ENCODE peak calls at places on chromosomes 3 and 15, in five cellular contexts. E, H, D, P and F are unnamed samples.

GRCh38 chr3:68931406-68932149 is 769 bp downstream of the TAFA4 start:
- DNase-seq in E (no peak), H (no peak), P (no peak), D (no peak), F (no peak)

GRCh38 chr3:123021986-123022510 is 5.5 kb downstream of the SEMA5B start:
- DNase-seq in H (no peak), P (no peak), E (no peak), D (no peak), F (no peak)

GRCh38 chr3:127056281-127056680 is 73.4 kb downstream of the PLXNA1 start:
- DNase-seq in D (no peak), E (no peak), H (no peak), P (no peak), F (no peak)

GRCh38 chr15:100201376-100202280 is 140.1 kb downstream of the ADAMTS17 start:
- DNase-seq in H (no peak), P (no peak), E (no peak), D (no peak), F (no peak)

GRCh38 chr3:71160800-71161546 is 422.6 kb downstream of the FOXP1 start:
- DNase-seq in P (peak; percentile 40), E (no peak), D (no peak), H (peak; percentile 56), F (no peak)

GRCh38 chr15:41486286-41486685 is 7.4 kb upstream of the ITPKA start:
- DNase-seq in P (no peak), H (no peak), E (no peak), D (no peak), F (no peak)

GRCh38 chr3:132232231-132232792 is 84.9 kb upstream of the ACP3 start:
- DNase-seq in P (peak; percentile 54), D (no peak), H (no peak), E (no peak), F (no peak)

GRCh38 chr15:101390060-101390459 is 95.0 kb upstream of the SNRPA1 start:
- DNase-seq in H (no peak), D (no peak), P (no peak), E (no peak), F (no peak)

DNA sequence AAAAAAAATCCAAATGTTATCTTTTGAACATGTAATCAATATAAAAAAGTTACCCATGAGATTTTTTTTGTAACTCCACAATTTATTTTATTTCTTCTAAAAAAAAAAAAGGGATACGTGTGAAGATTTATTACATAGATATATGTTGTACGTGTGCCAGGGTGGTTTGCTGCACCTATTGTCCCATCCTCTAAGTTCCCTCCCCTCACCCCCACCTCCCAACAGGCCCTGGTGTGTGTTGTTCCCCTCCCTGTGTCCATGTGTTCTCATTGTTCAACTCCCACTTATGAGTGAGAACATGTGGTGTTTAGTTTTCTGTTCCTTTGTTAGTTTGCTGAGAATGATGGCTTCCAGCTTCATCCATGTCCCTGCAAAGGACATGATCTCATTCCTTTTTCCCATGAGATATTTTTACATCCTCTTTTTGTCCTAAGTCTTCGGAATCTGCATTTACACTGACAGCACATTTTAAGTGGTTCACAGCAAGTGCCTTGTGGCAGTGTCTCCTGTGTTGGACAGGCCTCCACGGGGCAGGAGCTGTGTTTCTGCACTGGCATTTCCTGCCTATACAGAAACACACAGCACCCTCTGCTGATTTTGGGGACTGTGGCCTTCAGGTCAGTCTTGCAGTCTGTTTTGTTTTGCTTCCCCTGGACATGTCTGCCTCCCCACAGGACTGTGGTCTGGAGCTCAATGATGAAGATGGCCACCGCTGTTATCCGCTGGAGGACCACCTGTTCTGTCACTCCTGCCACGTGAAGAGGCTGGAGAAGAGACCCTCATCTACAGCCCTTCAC is 12.8 kb upstream of the SACM1L start:
- DNase-seq in E (no peak), H (no peak), D (no peak), P (no peak), F (no peak)
- H3K4me3 ChIP-seq in E (no peak overlapping the region), H (no peak overlapping the region), D (no peak overlapping the region), P (no peak overlapping the region), F (no peak overlapping the region)

GRCh38 chr3:94990952-94991705 is 928.3 kb downstream of the NSUN3 start:
- DNase-seq in E (no peak), H (no peak), P (no peak), D (no peak), F (no peak)
- TF ChIP-seq CTCF in E (no peak), H (no peak), P (no peak), D (no peak), F (no peak)

GRCh38 chr15:26772588-26773484 is at the start of gene GABRB3:
- DNase-seq in E (no peak), D (no peak), H (peak; percentile 8), P (peak; percentile 1), F (no peak)
- H3K4me3 ChIP-seq in E (no peak within 1 kb of the TSS), D (peak within 1 kb of the TSS; percentile 55), H (no peak within 1 kb of the TSS), P (no peak within 1 kb of the TSS), F (no peak within 1 kb of the TSS)

GRCh38 chr3:146702237-146702636 is 97.1 kb upstream of the PLSCR5 start:
- DNase-seq in H (no peak), D (no peak), P (no peak), E (no peak), F (no peak)
- TF ChIP-seq CTCF in H (no peak), D (no peak), P (no peak), E (no peak), F (no peak)